ENCODE peak calls at places on chromosomes 2 and 18, in five cellular contexts. W is activated T-helper 1 cell treated with anti-CD3 and anti-CD28 coated beads, Interleukin-2, amount 50 U/mL, for 16 hours; F is lung microvascular endothelial cell; Q is activated T-cell treated with anti-CD3 and anti-CD28 coated beads, Interleukin-2, amount 50 U/mL, for 1 hour; V is activated naive CD4-positive, alpha-beta T cell treated with anti-CD3 and anti-CD28 coated beads for 36 hours. O is an unnamed sample.

GRCh38 chr18:28831476-28831875 is 654.5 kb upstream of the CDH2 start:
- DNase-seq in W (no peak), F (no peak), Q (no peak), V (no peak), O (no peak)

GRCh38 chr2:70161069-70161534 is 29.7 kb downstream of the C2orf42 start:
- DNase-seq in W (no peak), F (peak), Q (no peak), V (peak), O (no peak)

GRCh38 chr2:148966432-148966758 is 72.1 kb upstream of the LYPD6B start:
- DNase-seq in W (no peak), F (no peak), Q (no peak), V (no peak), O (no peak)

GRCh38 chr2:8472545-8473361 is 209.1 kb upstream of the ID2 start:
- DNase-seq in W (no peak), F (no peak), Q (no peak), V (peak), O (no peak)

GRCh38 chr2:54722641-54723299 is 692 bp upstream of the EML6 start:
- DNase-seq in W (no peak), F (no peak), Q (no peak), V (no peak), O (no peak)

GRCh38 chr2:54423213-54423612 is 32.9 kb upstream of the SPTBN1 start:
- DNase-seq in W (no peak), F (peak), Q (no peak), V (no peak), O (no peak)

GRCh38 chr2:147511491-147511948 is 333.3 kb upstream of the ACVR2A start:
- DNase-seq in W (no peak), F (no peak), Q (no peak), V (no peak), O (no peak)

GRCh38 chr18:12904012-12904516 is 20.0 kb upstream of the PTPN2 start:
- DNase-seq in W (peak), F (peak), Q (peak), V (peak), O (peak)

GRCh38 chr2:240053173-240054155 is at the start of gene OR6B3:
- DNase-seq in W (no peak), F (no peak), Q (no peak), V (no peak), O (no peak)

GRCh38 chr2:66447676-66448075 is 12.8 kb downstream of the MEIS1 start:
- DNase-seq in W (no peak), F (no peak), Q (no peak), V (no peak), O (no peak)

GRCh38 chr2:104733544-104733943 is 120.4 kb upstream of the POU3F3 start:
- DNase-seq in W (no peak), F (no peak), Q (no peak), V (peak), O (no peak)

GRCh38 chr2:98985905-98986666 is 50.1 kb upstream of the CRACDL start:
- DNase-seq in W (no peak), F (peak), Q (no peak), V (no peak), O (no peak)

GRCh38 chr2:68282814-68283812 is 30.8 kb upstream of the PPP3R1 start:
- DNase-seq in W (no peak), F (peak), Q (no peak), V (peak), O (no peak)

GRCh38 chr2:62908145-62908544 is 142.5 kb upstream of the OTX1 start:
- DNase-seq in W (no peak), F (no peak), Q (no peak), V (no peak), O (no peak)

GRCh38 chr2:172108587-172108930 is 5.9 kb upstream of the DLX2 start:
- DNase-seq in W (no peak), F (no peak), Q (no peak), V (no peak), O (no peak)

GRCh38 chr2:197097578-197098366 is 171.3 kb upstream of the PGAP1 start:
- DNase-seq in W (no peak), F (no peak), Q (no peak), V (no peak), O (no peak)

GRCh38 chr2:39437522-39438296 is 624 bp upstream of the MAP4K3 start:
- DNase-seq in W (no peak), F (no peak), Q (peak), V (peak), O (no peak)

GRCh38 chr2:56267412-56267788 is 83.6 kb downstream of the CCDC85A start:
- DNase-seq in W (no peak), F (no peak), Q (no peak), V (no peak), O (no peak)

GRCh38 chr2:213253162-213253561 is 31.1 kb upstream of the SPAG16 start:
- DNase-seq in W (no peak), F (no peak), Q (no peak), V (no peak), O (no peak)

GRCh38 chr2:241064008-241064801 is 37.9 kb downstream of the MTERF4 start:
- DNase-seq in W (peak), F (peak), Q (peak), V (peak), O (no peak)

GRCh38 chr18:25832008-25832604 is 258.3 kb downstream of the SS18 start:
- DNase-seq in W (no peak), F (peak), Q (no peak), V (peak), O (no peak)

GRCh38 chr2:36423172-36423571 is 67.6 kb downstream of the CRIM1 start:
- DNase-seq in W (no peak), F (no peak), Q (no peak), V (no peak), O (no peak)

GRCh38 chr2:33145459-33145858 is 198.7 kb downstream of the LTBP1 start:
- DNase-seq in W (no peak), F (no peak), Q (no peak), V (no peak), O (no peak)

O was measured in central memory CD8-positive, alpha-beta T cell.